ENCODE peak calls at places on chromosomes 2 and 18, in ten cellular contexts. One of them, this sample, is unnamed.

GRCh38 chr2:197042613-197043248 is 116.2 kb upstream of the PGAP1 start:
- DNase-seq in dorsolateral prefrontal cortex: no peak
- DNase-seq in neural crest cell: no peak
- DNase-seq in stomach: no peak
- DNase-seq in A673: no peak
- DNase-seq in A549: no peak
- DNase-seq in CD8-positive, alpha-beta T cell: no peak
- DNase-seq in IMR-90: peak; percentile 11
- DNase-seq in Peyer's patch: no peak
- DNase-seq in brain microvascular endothelial cell: no peak
- DNase-seq in this sample: no peak

GRCh38 chr2:223797073-223797472 is 40.3 kb downstream of the AP1S3 start:
- DNase-seq in dorsolateral prefrontal cortex: no peak
- DNase-seq in neural crest cell: no peak
- DNase-seq in stomach: peak; percentile 56
- DNase-seq in A673: no peak
- DNase-seq in A549: peak; percentile 72
- DNase-seq in CD8-positive, alpha-beta T cell: no peak
- DNase-seq in IMR-90: peak; percentile 34
- DNase-seq in Peyer's patch: no peak
- DNase-seq in brain microvascular endothelial cell: peak; percentile 80
- DNase-seq in this sample: peak; percentile 76

GRCh38 chr2:28354920-28355520 is 37.6 kb upstream of the FOSL2 start:
- DNase-seq in dorsolateral prefrontal cortex: peak; percentile 15
- DNase-seq in neural crest cell: no peak
- DNase-seq in stomach: no peak
- DNase-seq in A673: no peak
- DNase-seq in A549: no peak
- DNase-seq in CD8-positive, alpha-beta T cell: no peak
- DNase-seq in IMR-90: no peak
- DNase-seq in Peyer's patch: peak; percentile 16
- DNase-seq in brain microvascular endothelial cell: no peak
- DNase-seq in this sample: no peak

GRCh38 chr2:230758566-230759480 is 46.2 kb downstream of the CAB39 start:
- DNase-seq in dorsolateral prefrontal cortex: no peak
- DNase-seq in neural crest cell: no peak
- DNase-seq in stomach: no peak
- DNase-seq in A673: no peak
- DNase-seq in A549: no peak
- DNase-seq in CD8-positive, alpha-beta T cell: no peak
- DNase-seq in IMR-90: peak; percentile 94
- DNase-seq in Peyer's patch: no peak
- DNase-seq in brain microvascular endothelial cell: peak; percentile 29
- DNase-seq in this sample: peak; percentile 92

GRCh38 chr18:11689031-11689971 is at the start of gene GNAL:
- DNase-seq in dorsolateral prefrontal cortex: peak; percentile 55
- DNase-seq in neural crest cell: peak; percentile 85
- DNase-seq in stomach: peak; percentile 84
- DNase-seq in A673: peak; percentile 80
- DNase-seq in A549: peak; percentile 90
- DNase-seq in CD8-positive, alpha-beta T cell: peak; percentile 6
- DNase-seq in IMR-90: peak; percentile 85
- DNase-seq in Peyer's patch: peak; percentile 69
- DNase-seq in brain microvascular endothelial cell: peak; percentile 68
- DNase-seq in this sample: peak; percentile 88

GRCh38 chr2:159460227-159460626 is 156.1 kb downstream of the BAZ2B start:
- DNase-seq in dorsolateral prefrontal cortex: no peak
- DNase-seq in neural crest cell: no peak
- DNase-seq in stomach: no peak
- DNase-seq in A673: no peak
- DNase-seq in A549: no peak
- DNase-seq in CD8-positive, alpha-beta T cell: no peak
- DNase-seq in IMR-90: no peak
- DNase-seq in Peyer's patch: no peak
- DNase-seq in brain microvascular endothelial cell: no peak
- DNase-seq in this sample: no peak

GRCh38 chr2:85707304-85707703 is 13.1 kb downstream of the GNLY start:
- DNase-seq in dorsolateral prefrontal cortex: no peak
- DNase-seq in neural crest cell: peak; percentile 71
- DNase-seq in stomach: peak; percentile 67
- DNase-seq in A673: peak; percentile 89
- DNase-seq in A549: peak; percentile 96
- DNase-seq in CD8-positive, alpha-beta T cell: peak; percentile 44
- DNase-seq in IMR-90: peak; percentile 94
- DNase-seq in Peyer's patch: no peak
- DNase-seq in brain microvascular endothelial cell: peak; percentile 94
- DNase-seq in this sample: peak; percentile 88

GRCh38 chr18:10437837-10438236 is 16.6 kb upstream of the APCDD1 start:
- DNase-seq in dorsolateral prefrontal cortex: no peak
- DNase-seq in neural crest cell: no peak
- DNase-seq in stomach: no peak
- DNase-seq in A673: no peak
- DNase-seq in A549: peak; percentile 9
- DNase-seq in CD8-positive, alpha-beta T cell: no peak
- DNase-seq in IMR-90: no peak
- DNase-seq in Peyer's patch: no peak
- DNase-seq in brain microvascular endothelial cell: no peak
- DNase-seq in this sample: no peak

GRCh38 chr18:75624836-75625235 is 197.3 kb upstream of the SMIM21 start:
- DNase-seq in dorsolateral prefrontal cortex: no peak
- DNase-seq in neural crest cell: no peak
- DNase-seq in stomach: no peak
- DNase-seq in A673: no peak
- DNase-seq in A549: no peak
- DNase-seq in CD8-positive, alpha-beta T cell: no peak
- DNase-seq in IMR-90: no peak
- DNase-seq in Peyer's patch: no peak
- DNase-seq in brain microvascular endothelial cell: no peak
- DNase-seq in this sample: peak; percentile 14

GRCh38 chr18:79290876-79291275 is 104.9 kb upstream of the NFATC1 start:
- DNase-seq in dorsolateral prefrontal cortex: no peak
- DNase-seq in neural crest cell: no peak
- DNase-seq in stomach: no peak
- DNase-seq in A673: no peak
- DNase-seq in A549: no peak
- DNase-seq in CD8-positive, alpha-beta T cell: no peak
- DNase-seq in IMR-90: no peak
- DNase-seq in Peyer's patch: no peak
- DNase-seq in brain microvascular endothelial cell: no peak
- DNase-seq in this sample: no peak

DNA sequence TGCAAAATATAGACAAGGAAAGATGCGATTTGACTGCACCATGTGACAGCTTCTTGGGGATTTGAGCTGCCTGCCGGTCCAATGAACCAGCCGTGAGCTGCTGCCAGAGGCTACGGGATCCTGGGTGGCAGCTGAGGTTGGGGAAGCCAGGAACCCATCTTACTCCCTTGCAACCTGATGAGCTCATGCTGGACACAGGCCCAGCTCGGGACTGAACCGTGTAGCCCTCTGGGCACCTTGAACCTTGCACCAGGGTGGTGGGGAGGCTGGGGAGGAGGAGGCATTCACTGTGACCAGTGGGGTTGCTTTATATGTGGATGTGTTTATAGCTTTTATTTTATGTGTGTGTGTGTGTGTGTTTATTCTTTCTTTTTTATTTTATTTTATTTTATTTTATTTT is 9.1 kb downstream of the ALPI start:
- DNase-seq in dorsolateral prefrontal cortex: peak; percentile 23
- DNase-seq in neural crest cell: no peak
- DNase-seq in stomach: no peak
- DNase-seq in A673: no peak
- DNase-seq in A549: no peak
- DNase-seq in CD8-positive, alpha-beta T cell: no peak
- DNase-seq in IMR-90: no peak
- DNase-seq in Peyer's patch: peak; percentile 56
- DNase-seq in brain microvascular endothelial cell: no peak
- DNase-seq in this sample: no peak
- TF ChIP-seq CTCF in dorsolateral prefrontal cortex: no peak
- TF ChIP-seq CTCF in neural crest cell: no peak
- TF ChIP-seq CTCF in stomach: no peak
- TF ChIP-seq CTCF in A673: no peak
- TF ChIP-seq CTCF in A549: no peak
- TF ChIP-seq CTCF in CD8-positive, alpha-beta T cell: no peak
- TF ChIP-seq CTCF in IMR-90: no peak
- TF ChIP-seq CTCF in Peyer's patch: no peak
- TF ChIP-seq CTCF in brain microvascular endothelial cell: no peak
- TF ChIP-seq CTCF in this sample: no peak

GRCh38 chr18:57052759-57053158 is 94.1 kb upstream of the BOD1L2 start:
- DNase-seq in dorsolateral prefrontal cortex: no peak
- DNase-seq in neural crest cell: no peak
- DNase-seq in stomach: no peak
- DNase-seq in A673: no peak
- DNase-seq in A549: no peak
- DNase-seq in CD8-positive, alpha-beta T cell: no peak
- DNase-seq in IMR-90: no peak
- DNase-seq in Peyer's patch: no peak
- DNase-seq in brain microvascular endothelial cell: no peak
- DNase-seq in this sample: no peak

GRCh38 chr18:57051586-57052044 is 95.3 kb upstream of the BOD1L2 start:
- DNase-seq in dorsolateral prefrontal cortex: no peak
- DNase-seq in neural crest cell: no peak
- DNase-seq in stomach: peak; percentile 62
- DNase-seq in A673: no peak
- DNase-seq in A549: no peak
- DNase-seq in CD8-positive, alpha-beta T cell: no peak
- DNase-seq in IMR-90: no peak
- DNase-seq in Peyer's patch: peak; percentile 80
- DNase-seq in brain microvascular endothelial cell: no peak
- DNase-seq in this sample: no peak

GRCh38 chr18:57051019-57051418 is 95.9 kb upstream of the BOD1L2 start:
- DNase-seq in dorsolateral prefrontal cortex: no peak
- DNase-seq in neural crest cell: no peak
- DNase-seq in stomach: no peak
- DNase-seq in A673: no peak
- DNase-seq in A549: no peak
- DNase-seq in CD8-positive, alpha-beta T cell: no peak
- DNase-seq in IMR-90: no peak
- DNase-seq in Peyer's patch: no peak
- DNase-seq in brain microvascular endothelial cell: no peak
- DNase-seq in this sample: no peak

GRCh38 chr18:57050314-57050949 is 96.5 kb upstream of the BOD1L2 start:
- DNase-seq in dorsolateral prefrontal cortex: no peak
- DNase-seq in neural crest cell: no peak
- DNase-seq in stomach: no peak
- DNase-seq in A673: no peak
- DNase-seq in A549: no peak
- DNase-seq in CD8-positive, alpha-beta T cell: no peak
- DNase-seq in IMR-90: no peak
- DNase-seq in Peyer's patch: peak; percentile 78
- DNase-seq in brain microvascular endothelial cell: no peak
- DNase-seq in this sample: no peak

GRCh38 chr18:57052173-57052572 is 94.7 kb upstream of the BOD1L2 start:
- DNase-seq in dorsolateral prefrontal cortex: no peak
- DNase-seq in neural crest cell: no peak
- DNase-seq in stomach: no peak
- DNase-seq in A673: no peak
- DNase-seq in A549: no peak
- DNase-seq in CD8-positive, alpha-beta T cell: no peak
- DNase-seq in IMR-90: no peak
- DNase-seq in Peyer's patch: no peak
- DNase-seq in brain microvascular endothelial cell: no peak
- DNase-seq in this sample: no peak
- TF ChIP-seq CTCF in dorsolateral prefrontal cortex: no peak
- TF ChIP-seq CTCF in neural crest cell: no peak
- TF ChIP-seq CTCF in stomach: no peak
- TF ChIP-seq CTCF in A673: no peak
- TF ChIP-seq CTCF in A549: no peak
- TF ChIP-seq CTCF in CD8-positive, alpha-beta T cell: no peak
- TF ChIP-seq CTCF in IMR-90: no peak
- TF ChIP-seq CTCF in Peyer's patch: no peak
- TF ChIP-seq CTCF in brain microvascular endothelial cell: no peak
- TF ChIP-seq CTCF in this sample: no peak

GRCh38 chr2:101196220-101196661 is 45.1 kb upstream of the TBC1D8 start:
- DNase-seq in dorsolateral prefrontal cortex: no peak
- DNase-seq in neural crest cell: no peak
- DNase-seq in stomach: no peak
- DNase-seq in A673: no peak
- DNase-seq in A549: no peak
- DNase-seq in CD8-positive, alpha-beta T cell: no peak
- DNase-seq in IMR-90: no peak
- DNase-seq in Peyer's patch: no peak
- DNase-seq in brain microvascular endothelial cell: no peak
- DNase-seq in this sample: no peak
- TF ChIP-seq CTCF in dorsolateral prefrontal cortex: no peak
- TF ChIP-seq CTCF in neural crest cell: no peak
- TF ChIP-seq CTCF in stomach: no peak
- TF ChIP-seq CTCF in A673: no peak
- TF ChIP-seq CTCF in A549: no peak
- TF ChIP-seq CTCF in CD8-positive, alpha-beta T cell: no peak
- TF ChIP-seq CTCF in IMR-90: no peak
- TF ChIP-seq CTCF in Peyer's patch: no peak
- TF ChIP-seq CTCF in brain microvascular endothelial cell: no peak
- TF ChIP-seq CTCF in this sample: no peak

GRCh38 chr2:176817061-176817565 is 395.5 kb upstream of the HNRNPA3 start:
- DNase-seq in dorsolateral prefrontal cortex: no peak
- DNase-seq in neural crest cell: no peak
- DNase-seq in stomach: no peak
- DNase-seq in A673: peak; percentile 76
- DNase-seq in A549: peak; percentile 3
- DNase-seq in CD8-positive, alpha-beta T cell: no peak
- DNase-seq in IMR-90: no peak
- DNase-seq in Peyer's patch: no peak
- DNase-seq in brain microvascular endothelial cell: no peak
- DNase-seq in this sample: no peak

GRCh38 chr2:176818653-176819052 is 393.9 kb upstream of the HNRNPA3 start:
- DNase-seq in dorsolateral prefrontal cortex: no peak
- DNase-seq in neural crest cell: no peak
- DNase-seq in stomach: no peak
- DNase-seq in A673: peak; percentile 74
- DNase-seq in A549: no peak
- DNase-seq in CD8-positive, alpha-beta T cell: no peak
- DNase-seq in IMR-90: no peak
- DNase-seq in Peyer's patch: no peak
- DNase-seq in brain microvascular endothelial cell: no peak
- DNase-seq in this sample: no peak

GRCh38 chr2:176826356-176826755 is 386.2 kb upstream of the HNRNPA3 start:
- DNase-seq in dorsolateral prefrontal cortex: no peak
- DNase-seq in neural crest cell: no peak
- DNase-seq in stomach: no peak
- DNase-seq in A673: no peak
- DNase-seq in A549: no peak
- DNase-seq in CD8-positive, alpha-beta T cell: no peak
- DNase-seq in IMR-90: no peak
- DNase-seq in Peyer's patch: no peak
- DNase-seq in brain microvascular endothelial cell: no peak
- DNase-seq in this sample: no peak

GRCh38 chr2:176822060-176822459 is 390.5 kb upstream of the HNRNPA3 start:
- DNase-seq in dorsolateral prefrontal cortex: no peak
- DNase-seq in neural crest cell: no peak
- DNase-seq in stomach: no peak
- DNase-seq in A673: no peak
- DNase-seq in A549: no peak
- DNase-seq in CD8-positive, alpha-beta T cell: no peak
- DNase-seq in IMR-90: no peak
- DNase-seq in Peyer's patch: no peak
- DNase-seq in brain microvascular endothelial cell: no peak
- DNase-seq in this sample: no peak

GRCh38 chr2:176821350-176821749 is 391.2 kb upstream of the HNRNPA3 start:
- DNase-seq in dorsolateral prefrontal cortex: no peak
- DNase-seq in neural crest cell: no peak
- DNase-seq in stomach: no peak
- DNase-seq in A673: no peak
- DNase-seq in A549: peak; percentile 8
- DNase-seq in CD8-positive, alpha-beta T cell: no peak
- DNase-seq in IMR-90: no peak
- DNase-seq in Peyer's patch: no peak
- DNase-seq in brain microvascular endothelial cell: no peak
- DNase-seq in this sample: no peak
- TF ChIP-seq CTCF in dorsolateral prefrontal cortex: no peak
- TF ChIP-seq CTCF in neural crest cell: no peak
- TF ChIP-seq CTCF in stomach: no peak
- TF ChIP-seq CTCF in A673: no peak
- TF ChIP-seq CTCF in A549: no peak
- TF ChIP-seq CTCF in CD8-positive, alpha-beta T cell: no peak
- TF ChIP-seq CTCF in IMR-90: no peak
- TF ChIP-seq CTCF in Peyer's patch: no peak
- TF ChIP-seq CTCF in brain microvascular endothelial cell: no peak
- TF ChIP-seq CTCF in this sample: peak; percentile 0